ENCODE peak calls at places on chromosomes 12 and 14, in four cellular contexts. One of them, this sample, is unnamed.

GRCh38 chr14:71130491-71131179 is 223.4 kb downstream of the PCNX1 start:
- DNase-seq in stimulated activated CD8-positive, alpha-beta memory T cell treated with anti-CD3 and anti-CD28 coated beads, Interleukin-15, amount 100 ng/mL, for 1 hour: no peak
- DNase-seq in NCI-H2171: no peak
- DNase-seq in A172: peak
- DNase-seq in this sample: no peak

GRCh38 chr12:122449317-122449716 is 26.8 kb upstream of the CLIP1 start:
- DNase-seq in stimulated activated CD8-positive, alpha-beta memory T cell treated with anti-CD3 and anti-CD28 coated beads, Interleukin-15, amount 100 ng/mL, for 1 hour: no peak
- DNase-seq in A172: peak
- DNase-seq in NCI-H2171: no peak
- DNase-seq in this sample: no peak

GRCh38 chr12:39966251-39966650 is 139.6 kb downstream of the SLC2A13 start:
- DNase-seq in stimulated activated CD8-positive, alpha-beta memory T cell treated with anti-CD3 and anti-CD28 coated beads, Interleukin-15, amount 100 ng/mL, for 1 hour: no peak
- DNase-seq in NCI-H2171: no peak
- DNase-seq in A172: no peak
- DNase-seq in this sample: no peak

GRCh38 chr14:80100681-80101080 is 110.6 kb downstream of the DIO2 start:
- DNase-seq in A172: no peak
- DNase-seq in stimulated activated CD8-positive, alpha-beta memory T cell treated with anti-CD3 and anti-CD28 coated beads, Interleukin-15, amount 100 ng/mL, for 1 hour: no peak
- DNase-seq in NCI-H2171: no peak
- DNase-seq in this sample: no peak

GRCh38 chr12:31785318-31785717 is 56.5 kb upstream of the AMN1 start:
- DNase-seq in A172: no peak
- DNase-seq in NCI-H2171: no peak
- DNase-seq in stimulated activated CD8-positive, alpha-beta memory T cell treated with anti-CD3 and anti-CD28 coated beads, Interleukin-15, amount 100 ng/mL, for 1 hour: no peak
- DNase-seq in this sample: no peak

GRCh38 chr14:68332011-68332410 is 460.9 kb downstream of the ZFP36L1 start:
- DNase-seq in NCI-H2171: no peak
- DNase-seq in A172: no peak
- DNase-seq in stimulated activated CD8-positive, alpha-beta memory T cell treated with anti-CD3 and anti-CD28 coated beads, Interleukin-15, amount 100 ng/mL, for 1 hour: no peak
- DNase-seq in this sample: no peak

GRCh38 chr14:96888158-96888557 is 91.0 kb downstream of the VRK1 start:
- DNase-seq in NCI-H2171: no peak
- DNase-seq in A172: no peak
- DNase-seq in stimulated activated CD8-positive, alpha-beta memory T cell treated with anti-CD3 and anti-CD28 coated beads, Interleukin-15, amount 100 ng/mL, for 1 hour: no peak
- DNase-seq in this sample: no peak

GRCh38 chr14:54856152-54856551 is 46.5 kb downstream of the GCH1 start:
- DNase-seq in NCI-H2171: no peak
- DNase-seq in A172: no peak
- DNase-seq in stimulated activated CD8-positive, alpha-beta memory T cell treated with anti-CD3 and anti-CD28 coated beads, Interleukin-15, amount 100 ng/mL, for 1 hour: no peak
- DNase-seq in this sample: no peak